ENCODE peak calls at places on chromosome 12, in five cellular contexts. One of them, this sample, is unnamed.

GRCh38 chr12:106980944-106981343 is 6.0 kb downstream of the MTERF2 start:
- DNase-seq in bronchial epithelial cell: no peak
- DNase-seq in endodermal cell: no peak
- DNase-seq in NCI-H1105: no peak
- DNase-seq in C1 segment of cervical spinal cord: no peak
- DNase-seq in this sample: no peak

GRCh38 chr12:130791699-130792098 is 47.4 kb downstream of the STX2 start:
- DNase-seq in bronchial epithelial cell: no peak
- DNase-seq in endodermal cell: no peak
- DNase-seq in NCI-H1105: no peak
- DNase-seq in C1 segment of cervical spinal cord: no peak
- DNase-seq in this sample: no peak

GRCh38 chr12:27940756-27941402 is 31.7 kb downstream of the PTHLH start:
- DNase-seq in bronchial epithelial cell: peak
- DNase-seq in endodermal cell: peak
- DNase-seq in NCI-H1105: peak
- DNase-seq in C1 segment of cervical spinal cord: peak
- DNase-seq in this sample: peak

GRCh38 chr12:71900091-71900490 is 38.6 kb upstream of the TPH2 start:
- DNase-seq in bronchial epithelial cell: peak
- DNase-seq in endodermal cell: no peak
- DNase-seq in NCI-H1105: no peak
- DNase-seq in C1 segment of cervical spinal cord: no peak
- DNase-seq in this sample: no peak

GRCh38 chr12:3076730-3077571 is at the start of gene TSPAN9:
- DNase-seq in bronchial epithelial cell: peak
- DNase-seq in endodermal cell: peak
- DNase-seq in NCI-H1105: peak
- DNase-seq in C1 segment of cervical spinal cord: peak
- DNase-seq in this sample: peak

GRCh38 chr12:82434392-82434911 is 76.1 kb downstream of the METTL25 start:
- DNase-seq in bronchial epithelial cell: no peak
- DNase-seq in endodermal cell: no peak
- DNase-seq in NCI-H1105: no peak
- DNase-seq in C1 segment of cervical spinal cord: no peak
- DNase-seq in this sample: no peak

GRCh38 chr12:3231399-3231876 is 154.3 kb downstream of the TSPAN9 start:
- DNase-seq in bronchial epithelial cell: no peak
- DNase-seq in endodermal cell: peak
- DNase-seq in NCI-H1105: no peak
- DNase-seq in C1 segment of cervical spinal cord: no peak
- DNase-seq in this sample: no peak

GRCh38 chr12:63844391-63845341 is at the start of gene SRGAP1:
- DNase-seq in bronchial epithelial cell: peak
- DNase-seq in endodermal cell: peak
- DNase-seq in NCI-H1105: peak
- DNase-seq in C1 segment of cervical spinal cord: peak
- DNase-seq in this sample: peak

GRCh38 chr12:90076851-90077319 is 368.2 kb upstream of the ATP2B1 start:
- DNase-seq in bronchial epithelial cell: no peak
- DNase-seq in endodermal cell: no peak
- DNase-seq in NCI-H1105: no peak
- DNase-seq in C1 segment of cervical spinal cord: no peak
- DNase-seq in this sample: no peak

GRCh38 chr12:2737656-2738241 is 57.0 kb upstream of the FKBP4 start:
- DNase-seq in bronchial epithelial cell: no peak
- DNase-seq in endodermal cell: no peak
- DNase-seq in NCI-H1105: no peak
- DNase-seq in C1 segment of cervical spinal cord: peak
- DNase-seq in this sample: no peak

GRCh38 chr12:5716221-5716620 is 228.8 kb downstream of the ANO2 start:
- DNase-seq in bronchial epithelial cell: peak
- DNase-seq in endodermal cell: no peak
- DNase-seq in NCI-H1105: no peak
- DNase-seq in C1 segment of cervical spinal cord: no peak
- DNase-seq in this sample: no peak

GRCh38 chr12:112837629-112838191 is 46.2 kb downstream of the RPH3A start:
- DNase-seq in bronchial epithelial cell: peak
- DNase-seq in endodermal cell: no peak
- DNase-seq in NCI-H1105: no peak
- DNase-seq in C1 segment of cervical spinal cord: no peak
- DNase-seq in this sample: no peak

GRCh38 chr12:10256064-10256463 is 43.4 kb downstream of the GABARAPL1 start:
- DNase-seq in bronchial epithelial cell: no peak
- DNase-seq in endodermal cell: no peak
- DNase-seq in NCI-H1105: no peak
- DNase-seq in C1 segment of cervical spinal cord: no peak
- DNase-seq in this sample: no peak

GRCh38 chr12:39902823-39903222 is 203.1 kb downstream of the SLC2A13 start:
- DNase-seq in bronchial epithelial cell: peak
- DNase-seq in endodermal cell: no peak
- DNase-seq in NCI-H1105: no peak
- DNase-seq in C1 segment of cervical spinal cord: no peak
- DNase-seq in this sample: no peak

GRCh38 chr12:5438671-5439200 is 6.8 kb downstream of the NTF3 start:
- DNase-seq in bronchial epithelial cell: no peak
- DNase-seq in endodermal cell: no peak
- DNase-seq in NCI-H1105: no peak
- DNase-seq in C1 segment of cervical spinal cord: no peak
- DNase-seq in this sample: peak

GRCh38 chr12:113154351-113154973 is 4.9 kb downstream of the CFAP73 start:
- DNase-seq in bronchial epithelial cell: peak
- DNase-seq in endodermal cell: peak
- DNase-seq in NCI-H1105: peak
- DNase-seq in C1 segment of cervical spinal cord: no peak
- DNase-seq in this sample: peak

GRCh38 chr12:42584539-42585174 is 4.9 kb downstream of the PRICKLE1 start:
- DNase-seq in bronchial epithelial cell: no peak
- DNase-seq in endodermal cell: no peak
- DNase-seq in NCI-H1105: peak
- DNase-seq in C1 segment of cervical spinal cord: no peak
- DNase-seq in this sample: no peak

GRCh38 chr12:58847876-58848600 is 72.3 kb downstream of the LRIG3 start:
- DNase-seq in bronchial epithelial cell: peak
- DNase-seq in endodermal cell: no peak
- DNase-seq in NCI-H1105: peak
- DNase-seq in C1 segment of cervical spinal cord: no peak
- DNase-seq in this sample: no peak

GRCh38 chr12:4700621-4701026 is 19.6 kb upstream of the GALNT8 start:
- DNase-seq in bronchial epithelial cell: peak
- DNase-seq in endodermal cell: peak
- DNase-seq in NCI-H1105: peak
- DNase-seq in C1 segment of cervical spinal cord: no peak
- DNase-seq in this sample: peak

GRCh38 chr12:53938276-53939140 is at the start of gene HOXC13:
- DNase-seq in bronchial epithelial cell: peak
- DNase-seq in endodermal cell: peak
- DNase-seq in NCI-H1105: peak
- DNase-seq in C1 segment of cervical spinal cord: peak
- DNase-seq in this sample: peak

GRCh38 chr12:92987362-92987761 is 58.3 kb upstream of the EEA1 start:
- DNase-seq in bronchial epithelial cell: peak
- DNase-seq in endodermal cell: no peak
- DNase-seq in NCI-H1105: peak
- DNase-seq in C1 segment of cervical spinal cord: peak
- DNase-seq in this sample: peak

GRCh38 chr12:18576104-18576622 is 161.6 kb downstream of the PLCZ1 start:
- DNase-seq in bronchial epithelial cell: peak
- DNase-seq in endodermal cell: no peak
- DNase-seq in NCI-H1105: no peak
- DNase-seq in C1 segment of cervical spinal cord: no peak
- DNase-seq in this sample: no peak

GRCh38 chr12:116629451-116629850 is 70.3 kb downstream of the MAP1LC3B2 start:
- DNase-seq in bronchial epithelial cell: no peak
- DNase-seq in endodermal cell: no peak
- DNase-seq in NCI-H1105: no peak
- DNase-seq in C1 segment of cervical spinal cord: no peak
- DNase-seq in this sample: no peak

GRCh38 chr12:25328082-25328712 is 77.5 kb upstream of the KRAS start:
- DNase-seq in bronchial epithelial cell: peak
- DNase-seq in endodermal cell: no peak
- DNase-seq in NCI-H1105: no peak
- DNase-seq in C1 segment of cervical spinal cord: no peak
- DNase-seq in this sample: no peak

GRCh38 chr12:90099288-90099687 is 390.6 kb upstream of the ATP2B1 start:
- DNase-seq in bronchial epithelial cell: peak
- DNase-seq in endodermal cell: no peak
- DNase-seq in NCI-H1105: no peak
- DNase-seq in C1 segment of cervical spinal cord: no peak
- DNase-seq in this sample: no peak

GRCh38 chr12:50633950-50634349 is 129.2 kb downstream of the DIP2B start:
- DNase-seq in bronchial epithelial cell: no peak
- DNase-seq in endodermal cell: no peak
- DNase-seq in NCI-H1105: no peak
- DNase-seq in C1 segment of cervical spinal cord: no peak
- DNase-seq in this sample: no peak

GRCh38 chr12:53956251-53956887 is 1.7 kb downstream of the HOXC12 start:
- DNase-seq in bronchial epithelial cell: no peak
- DNase-seq in endodermal cell: peak
- DNase-seq in NCI-H1105: no peak
- DNase-seq in C1 segment of cervical spinal cord: no peak
- DNase-seq in this sample: no peak

GRCh38 chr12:67671892-67672291 is 23.3 kb downstream of the DYRK2 start:
- DNase-seq in bronchial epithelial cell: no peak
- DNase-seq in endodermal cell: no peak
- DNase-seq in NCI-H1105: no peak
- DNase-seq in C1 segment of cervical spinal cord: peak
- DNase-seq in this sample: no peak

GRCh38 chr12:27549801-27550652 is 26.0 kb downstream of the PPFIBP1 start:
- DNase-seq in bronchial epithelial cell: peak
- DNase-seq in endodermal cell: peak
- DNase-seq in NCI-H1105: peak
- DNase-seq in C1 segment of cervical spinal cord: no peak
- DNase-seq in this sample: peak

This sample was measured in ELF-1.